ENCODE peak calls at places on chromosomes 16 and 17, in seven cellular contexts. One of them, this sample, is unnamed.

GRCh38 chr16:11302977-11303376 is 21.8 kb upstream of the PRM1 start:
- DNase-seq in heart right ventricle: no peak
- DNase-seq in NCI-H1417: peak
- DNase-seq in NCI-H1930: no peak
- DNase-seq in stimulated activated CD8-positive, alpha-beta memory T cell treated with anti-CD3 and anti-CD28 coated beads, Interleukin-4, amount 100 ng/mL, for 1 hour: no peak
- DNase-seq in H9: no peak
- DNase-seq in GM04503: no peak
- DNase-seq in this sample: no peak

GRCh38 chr16:63890072-63890471 is 1231.8 kb downstream of the CDH11 start:
- DNase-seq in heart right ventricle: peak
- DNase-seq in NCI-H1417: no peak
- DNase-seq in NCI-H1930: no peak
- DNase-seq in stimulated activated CD8-positive, alpha-beta memory T cell treated with anti-CD3 and anti-CD28 coated beads, Interleukin-4, amount 100 ng/mL, for 1 hour: no peak
- DNase-seq in H9: no peak
- DNase-seq in GM04503: no peak
- DNase-seq in this sample: no peak

GRCh38 chr16:19135896-19136438 is 22.2 kb downstream of the ITPRIPL2 start:
- DNase-seq in heart right ventricle: peak
- DNase-seq in NCI-H1417: peak
- DNase-seq in NCI-H1930: no peak
- DNase-seq in stimulated activated CD8-positive, alpha-beta memory T cell treated with anti-CD3 and anti-CD28 coated beads, Interleukin-4, amount 100 ng/mL, for 1 hour: no peak
- DNase-seq in H9: no peak
- DNase-seq in GM04503: no peak
- DNase-seq in this sample: no peak

GRCh38 chr17:38893612-38894011 is 23.8 kb downstream of the LASP1 start:
- DNase-seq in heart right ventricle: no peak
- DNase-seq in NCI-H1417: no peak
- DNase-seq in NCI-H1930: no peak
- DNase-seq in stimulated activated CD8-positive, alpha-beta memory T cell treated with anti-CD3 and anti-CD28 coated beads, Interleukin-4, amount 100 ng/mL, for 1 hour: no peak
- DNase-seq in H9: peak
- DNase-seq in GM04503: no peak
- DNase-seq in this sample: no peak

GRCh38 chr16:57500578-57501111 is 14.4 kb upstream of the DOK4 start:
- DNase-seq in heart right ventricle: no peak
- DNase-seq in NCI-H1417: peak
- DNase-seq in NCI-H1930: no peak
- DNase-seq in stimulated activated CD8-positive, alpha-beta memory T cell treated with anti-CD3 and anti-CD28 coated beads, Interleukin-4, amount 100 ng/mL, for 1 hour: no peak
- DNase-seq in H9: no peak
- DNase-seq in GM04503: no peak
- DNase-seq in this sample: no peak

GRCh38 chr17:48215583-48216139 is 108.1 kb downstream of the SNX11 start:
- DNase-seq in heart right ventricle: no peak
- DNase-seq in NCI-H1417: peak
- DNase-seq in NCI-H1930: peak
- DNase-seq in stimulated activated CD8-positive, alpha-beta memory T cell treated with anti-CD3 and anti-CD28 coated beads, Interleukin-4, amount 100 ng/mL, for 1 hour: no peak
- DNase-seq in H9: peak
- DNase-seq in GM04503: no peak
- DNase-seq in this sample: peak

GRCh38 chr16:57407521-57408353 is 3.2 kb downstream of the CCL17 start:
- DNase-seq in heart right ventricle: no peak
- DNase-seq in NCI-H1417: no peak
- DNase-seq in NCI-H1930: no peak
- DNase-seq in stimulated activated CD8-positive, alpha-beta memory T cell treated with anti-CD3 and anti-CD28 coated beads, Interleukin-4, amount 100 ng/mL, for 1 hour: no peak
- DNase-seq in H9: no peak
- DNase-seq in GM04503: no peak
- DNase-seq in this sample: no peak

GRCh38 chr16:2339521-2340484 is 725 bp downstream of the ABCA3 start:
- DNase-seq in heart right ventricle: peak
- DNase-seq in NCI-H1417: peak
- DNase-seq in NCI-H1930: peak
- DNase-seq in stimulated activated CD8-positive, alpha-beta memory T cell treated with anti-CD3 and anti-CD28 coated beads, Interleukin-4, amount 100 ng/mL, for 1 hour: no peak
- DNase-seq in H9: peak
- DNase-seq in GM04503: no peak
- DNase-seq in this sample: no peak

GRCh38 chr17:33459078-33459940 is 166.2 kb upstream of the ASIC2 start:
- DNase-seq in heart right ventricle: no peak
- DNase-seq in NCI-H1417: no peak
- DNase-seq in NCI-H1930: no peak
- DNase-seq in stimulated activated CD8-positive, alpha-beta memory T cell treated with anti-CD3 and anti-CD28 coated beads, Interleukin-4, amount 100 ng/mL, for 1 hour: no peak
- DNase-seq in H9: peak
- DNase-seq in GM04503: no peak
- DNase-seq in this sample: no peak

GRCh38 chr17:43517615-43518386 is 28.3 kb downstream of the ETV4 start:
- DNase-seq in heart right ventricle: no peak
- DNase-seq in NCI-H1417: peak
- DNase-seq in NCI-H1930: no peak
- DNase-seq in stimulated activated CD8-positive, alpha-beta memory T cell treated with anti-CD3 and anti-CD28 coated beads, Interleukin-4, amount 100 ng/mL, for 1 hour: no peak
- DNase-seq in H9: no peak
- DNase-seq in GM04503: peak
- DNase-seq in this sample: peak

GRCh38 chr16:82231021-82231787 is 61.2 kb upstream of the MPHOSPH6 start:
- DNase-seq in heart right ventricle: no peak
- DNase-seq in NCI-H1417: peak
- DNase-seq in NCI-H1930: no peak
- DNase-seq in stimulated activated CD8-positive, alpha-beta memory T cell treated with anti-CD3 and anti-CD28 coated beads, Interleukin-4, amount 100 ng/mL, for 1 hour: no peak
- DNase-seq in H9: no peak
- DNase-seq in GM04503: no peak
- DNase-seq in this sample: no peak